ENCODE peak calls at places on chromosome 12, in five cellular contexts. R, L, W, F and Y are unnamed samples.

GRCh38 chr12:93514853-93515252 is 47.5 kb downstream of the MRPL42 start:
- DNase-seq in R (peak), L (no peak), W (no peak), F (no peak), Y (no peak)

GRCh38 chr12:3089588-3089987 is 12.4 kb downstream of the TSPAN9 start:
- DNase-seq in R (no peak), L (no peak), W (no peak), F (no peak), Y (no peak)

GRCh38 chr12:4918950-4919660 is 9.4 kb downstream of the KCNA1 start:
- DNase-seq in R (peak), L (no peak), W (no peak), F (no peak), Y (no peak)

GRCh38 chr12:2455410-2455809 is 339.4 kb upstream of the FKBP4 start:
- DNase-seq in R (no peak), L (no peak), W (no peak), F (no peak), Y (no peak)

GRCh38 chr12:50283230-50283923 is at the start of gene LIMA1:
- DNase-seq in R (peak), L (peak), W (peak), F (peak), Y (peak)

GRCh38 chr12:4626543-4626942 is 22.3 kb downstream of the AKAP3 start:
- DNase-seq in R (no peak), L (no peak), W (no peak), F (no peak), Y (no peak)

GRCh38 chr12:124694250-124694649 is 126.8 kb upstream of the NCOR2 start:
- DNase-seq in R (no peak), L (no peak), W (no peak), F (no peak), Y (no peak)

GRCh38 chr12:25615119-25615518 is 62.0 kb upstream of the LMNTD1 start:
- DNase-seq in R (peak), L (no peak), W (no peak), F (no peak), Y (no peak)

GRCh38 chr12:121334513-121335343 is 17.5 kb downstream of the ANAPC5 start:
- DNase-seq in R (peak), L (no peak), W (no peak), F (peak), Y (peak)

GRCh38 chr12:56998981-56999380 is 7.4 kb downstream of the ZBTB39 start:
- DNase-seq in R (no peak), L (no peak), W (no peak), F (no peak), Y (no peak)

DNA sequence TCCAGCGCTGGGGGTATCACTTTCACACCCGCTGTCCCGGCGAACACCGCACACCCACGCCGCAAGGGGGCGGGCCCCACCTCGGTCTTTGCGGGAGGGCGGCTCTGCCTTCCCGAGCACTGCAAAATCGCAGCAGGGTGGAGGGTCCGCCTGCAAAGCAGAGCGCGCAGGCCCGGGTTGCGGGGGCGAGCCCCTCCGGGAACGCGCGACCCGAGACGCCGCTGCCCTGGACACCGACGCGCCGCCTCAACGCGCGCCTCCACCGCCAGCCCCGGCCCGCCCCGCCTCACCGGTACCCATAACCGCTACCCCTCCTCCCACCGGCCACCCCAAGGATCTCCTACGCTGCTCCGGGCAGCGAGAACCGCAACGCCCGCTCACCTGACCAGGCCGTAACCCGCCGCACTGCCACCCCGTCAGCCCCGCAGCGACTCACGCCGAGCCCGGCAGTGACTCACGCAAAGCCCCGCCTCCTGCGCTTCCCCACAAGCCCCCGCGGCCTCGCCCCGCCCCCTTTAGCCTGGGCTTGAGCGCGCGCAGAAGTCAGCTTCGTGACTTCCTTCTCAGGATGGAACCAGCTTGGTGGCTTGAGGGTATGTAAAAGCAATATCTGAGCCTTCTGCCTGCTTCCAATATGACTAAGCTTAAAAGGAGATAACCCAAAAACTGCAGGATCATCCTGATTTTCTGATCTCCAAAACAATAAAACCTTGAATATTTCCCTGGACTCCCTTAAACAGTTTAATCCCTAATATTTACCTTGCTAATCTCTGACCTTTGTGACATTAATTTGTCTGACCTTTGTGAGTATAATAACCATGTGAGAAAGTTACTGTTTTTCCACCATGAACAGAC is at the start of gene RPAP3:
- DNase-seq in R (peak), L (peak), W (peak), F (peak), Y (peak)
- TF ChIP-seq CTCF in R (peak), L (peak), W (peak), F (peak), Y (peak)

GRCh38 chr12:44465139-44465538 is 411.0 kb downstream of the NELL2 start:
- DNase-seq in R (no peak), L (no peak), W (no peak), F (peak), Y (no peak)
- TF ChIP-seq CTCF in R (no peak), L (peak), W (no peak), F (no peak), Y (no peak)

GRCh38 chr12:46518184-46518583 is 145.6 kb upstream of the SLC38A2 start:
- DNase-seq in R (no peak), L (no peak), W (no peak), F (no peak), Y (no peak)

GRCh38 chr12:46516933-46517578 is 144.5 kb upstream of the SLC38A2 start:
- DNase-seq in R (no peak), L (no peak), W (no peak), F (no peak), Y (no peak)

GRCh38 chr12:46516238-46516932 is 143.8 kb upstream of the SLC38A2 start:
- DNase-seq in R (no peak), L (no peak), W (no peak), F (no peak), Y (no peak)

GRCh38 chr12:46518729-46519128 is 146.2 kb upstream of the SLC38A2 start:
- DNase-seq in R (no peak), L (no peak), W (no peak), F (no peak), Y (no peak)

GRCh38 chr12:46517579-46517962 is 145.0 kb upstream of the SLC38A2 start:
- DNase-seq in R (no peak), L (no peak), W (no peak), F (no peak), Y (no peak)
- TF ChIP-seq CTCF in R (no peak), L (no peak), W (no peak), F (no peak), Y (no peak)

GRCh38 chr12:95787274-95787814 is 3.2 kb downstream of the NTN4 start:
- DNase-seq in R (no peak), L (no peak), W (no peak), F (no peak), Y (no peak)

GRCh38 chr12:95790025-95790911 is at the start of gene NTN4:
- DNase-seq in R (peak), L (peak), W (peak), F (peak), Y (peak)

GRCh38 chr12:95788637-95789036 is 1.9 kb downstream of the NTN4 start:
- DNase-seq in R (peak), L (no peak), W (no peak), F (no peak), Y (no peak)

GRCh38 chr12:95790912-95791849 is 617 bp upstream of the NTN4 start:
- DNase-seq in R (peak), L (peak), W (peak), F (peak), Y (peak)

GRCh38 chr12:95789126-95790024 is 1.2 kb downstream of the NTN4 start:
- DNase-seq in R (no peak), L (peak), W (peak), F (no peak), Y (peak)
- TF ChIP-seq CTCF in R (peak), L (no peak), W (no peak), F (no peak), Y (no peak)

GRCh38 chr12:13666806-13667205 is 314.6 kb downstream of the GRIN2B start:
- DNase-seq in R (no peak), L (no peak), W (no peak), F (peak), Y (no peak)
- TF ChIP-seq CTCF in R (no peak), L (peak), W (no peak), F (no peak), Y (no peak)

DNA sequence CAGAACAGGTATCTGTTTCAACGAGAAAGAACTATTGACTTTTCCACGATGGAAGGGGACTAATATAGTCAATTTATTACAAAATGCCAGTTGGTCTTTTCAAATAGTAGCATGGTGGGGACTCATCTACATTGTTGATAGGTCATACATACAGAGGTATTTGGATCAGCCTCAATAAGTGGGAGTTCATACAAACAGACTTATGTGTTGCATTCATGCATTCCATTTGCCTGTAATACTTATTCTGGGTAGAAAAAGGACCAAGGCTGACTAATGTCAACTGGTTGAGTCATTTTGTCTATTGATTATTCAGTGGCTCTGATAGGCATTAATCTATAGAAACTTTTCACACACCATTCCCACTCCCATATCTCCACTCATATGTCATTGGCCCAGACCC is 41.5 kb upstream of the GLIPR1 start:
- DNase-seq in R (no peak), L (no peak), W (no peak), F (no peak), Y (no peak)
- TF ChIP-seq CTCF in R (no peak), L (no peak), W (no peak), F (no peak), Y (no peak)